ENCODE peak calls at places on chromosomes 7 and 10, in six cellular contexts. One of them, this sample, is unnamed.

GRCh38 chr7:34655384-34655783 is 2.6 kb upstream of the NPSR1 start:
- DNase-seq in CD8-positive, alpha-beta memory T cell: no peak
- DNase-seq in cardiac muscle cell: no peak
- DNase-seq in heart right ventricle: no peak
- DNase-seq in tibial artery: no peak
- DNase-seq in upper lobe of right lung: no peak
- DNase-seq in this sample: no peak

GRCh38 chr7:41567350-41568114 is 135.4 kb downstream of the INHBA start:
- DNase-seq in CD8-positive, alpha-beta memory T cell: no peak
- DNase-seq in cardiac muscle cell: peak; percentile 50
- DNase-seq in heart right ventricle: no peak
- DNase-seq in tibial artery: no peak
- DNase-seq in upper lobe of right lung: no peak
- DNase-seq in this sample: no peak

GRCh38 chr10:119025336-119025735 is 4.2 kb upstream of the NANOS1 start:
- DNase-seq in CD8-positive, alpha-beta memory T cell: no peak
- DNase-seq in cardiac muscle cell: peak; percentile 75
- DNase-seq in heart right ventricle: peak; percentile 87
- DNase-seq in tibial artery: peak; percentile 89
- DNase-seq in upper lobe of right lung: peak; percentile 94
- DNase-seq in this sample: no peak

GRCh38 chr10:18767981-18768380 is 108.8 kb downstream of the ARL5B start:
- DNase-seq in CD8-positive, alpha-beta memory T cell: no peak
- DNase-seq in cardiac muscle cell: no peak
- DNase-seq in heart right ventricle: no peak
- DNase-seq in tibial artery: no peak
- DNase-seq in upper lobe of right lung: no peak
- DNase-seq in this sample: no peak

GRCh38 chr10:97889461-97890265 is 40.0 kb downstream of the GOLGA7B start:
- DNase-seq in CD8-positive, alpha-beta memory T cell: no peak
- DNase-seq in cardiac muscle cell: peak; percentile 59
- DNase-seq in heart right ventricle: no peak
- DNase-seq in tibial artery: no peak
- DNase-seq in upper lobe of right lung: peak; percentile 89
- DNase-seq in this sample: no peak

GRCh38 chr7:76108540-76109233 is 60.8 kb downstream of the MDH2 start:
- DNase-seq in CD8-positive, alpha-beta memory T cell: no peak
- DNase-seq in cardiac muscle cell: peak; percentile 40
- DNase-seq in heart right ventricle: peak; percentile 13
- DNase-seq in tibial artery: no peak
- DNase-seq in upper lobe of right lung: peak; percentile 69
- DNase-seq in this sample: no peak

GRCh38 chr7:157116762-157117161 is 22.0 kb upstream of the UBE3C start:
- DNase-seq in CD8-positive, alpha-beta memory T cell: no peak
- DNase-seq in cardiac muscle cell: no peak
- DNase-seq in heart right ventricle: no peak
- DNase-seq in tibial artery: peak; percentile 6
- DNase-seq in upper lobe of right lung: no peak
- DNase-seq in this sample: no peak

GRCh38 chr7:32941996-32942782 is 15.1 kb upstream of the FKBP9 start:
- DNase-seq in CD8-positive, alpha-beta memory T cell: peak; percentile 30
- DNase-seq in cardiac muscle cell: peak; percentile 61
- DNase-seq in heart right ventricle: peak; percentile 70
- DNase-seq in tibial artery: peak; percentile 87
- DNase-seq in upper lobe of right lung: peak; percentile 92
- DNase-seq in this sample: no peak

GRCh38 chr7:70719120-70719519 is 412.8 kb upstream of the GALNT17 start:
- DNase-seq in CD8-positive, alpha-beta memory T cell: no peak
- DNase-seq in cardiac muscle cell: no peak
- DNase-seq in heart right ventricle: no peak
- DNase-seq in tibial artery: no peak
- DNase-seq in upper lobe of right lung: no peak
- DNase-seq in this sample: no peak

GRCh38 chr10:91564026-91564425 is 68.8 kb downstream of the PPP1R3C start:
- DNase-seq in CD8-positive, alpha-beta memory T cell: no peak
- DNase-seq in cardiac muscle cell: no peak
- DNase-seq in heart right ventricle: peak; percentile 39
- DNase-seq in tibial artery: no peak
- DNase-seq in upper lobe of right lung: no peak
- DNase-seq in this sample: no peak
- H3K27ac ChIP-seq in CD8-positive, alpha-beta memory T cell: no peak overlapping the region
- H3K27ac ChIP-seq in cardiac muscle cell: peak overlapping the region; percentile 79
- H3K27ac ChIP-seq in heart right ventricle: no peak overlapping the region
- H3K27ac ChIP-seq in tibial artery: peak overlapping the region; percentile 40
- H3K27ac ChIP-seq in upper lobe of right lung: no peak overlapping the region
- H3K27ac ChIP-seq in this sample: no peak overlapping the region

GRCh38 chr10:32326680-32327363 is 20.1 kb downstream of the EPC1 start:
- DNase-seq in CD8-positive, alpha-beta memory T cell: no peak
- DNase-seq in cardiac muscle cell: no peak
- DNase-seq in heart right ventricle: no peak
- DNase-seq in tibial artery: no peak
- DNase-seq in upper lobe of right lung: no peak
- DNase-seq in this sample: no peak

GRCh38 chr10:32327364-32327691 is 19.6 kb downstream of the EPC1 start:
- DNase-seq in CD8-positive, alpha-beta memory T cell: no peak
- DNase-seq in cardiac muscle cell: no peak
- DNase-seq in heart right ventricle: no peak
- DNase-seq in tibial artery: no peak
- DNase-seq in upper lobe of right lung: no peak
- DNase-seq in this sample: no peak

GRCh38 chr10:32329061-32329460 is 17.9 kb downstream of the EPC1 start:
- DNase-seq in CD8-positive, alpha-beta memory T cell: no peak
- DNase-seq in cardiac muscle cell: no peak
- DNase-seq in heart right ventricle: no peak
- DNase-seq in tibial artery: no peak
- DNase-seq in upper lobe of right lung: no peak
- DNase-seq in this sample: no peak

GRCh38 chr10:32328499-32328898 is 18.5 kb downstream of the EPC1 start:
- DNase-seq in CD8-positive, alpha-beta memory T cell: no peak
- DNase-seq in cardiac muscle cell: no peak
- DNase-seq in heart right ventricle: no peak
- DNase-seq in tibial artery: no peak
- DNase-seq in upper lobe of right lung: no peak
- DNase-seq in this sample: no peak

DNA sequence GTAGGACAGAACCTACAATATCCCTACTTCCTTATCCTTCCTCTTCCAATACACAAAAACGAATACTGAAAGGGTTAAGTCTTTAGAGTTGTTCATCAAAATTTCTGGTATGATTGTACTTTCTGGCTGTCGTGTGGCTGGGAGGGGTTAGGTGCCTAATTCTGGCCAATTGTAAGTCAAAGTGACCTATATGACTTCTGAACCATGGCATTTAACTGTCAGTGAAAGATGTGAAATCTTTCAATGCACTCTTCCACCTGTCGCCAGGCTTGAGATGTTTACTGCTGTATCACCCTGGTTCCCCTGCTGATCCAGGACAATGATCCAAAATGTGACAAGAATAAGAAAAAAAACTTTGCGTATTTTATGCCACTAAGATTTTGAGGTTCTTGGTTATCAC is 20.8 kb downstream of the EPC1 start:
- DNase-seq in CD8-positive, alpha-beta memory T cell: no peak
- DNase-seq in cardiac muscle cell: no peak
- DNase-seq in heart right ventricle: no peak
- DNase-seq in tibial artery: no peak
- DNase-seq in upper lobe of right lung: no peak
- DNase-seq in this sample: no peak
- H3K27ac ChIP-seq in CD8-positive, alpha-beta memory T cell: no peak overlapping the region
- H3K27ac ChIP-seq in cardiac muscle cell: peak overlapping the region; percentile 53
- H3K27ac ChIP-seq in heart right ventricle: no peak overlapping the region
- H3K27ac ChIP-seq in tibial artery: no peak overlapping the region
- H3K27ac ChIP-seq in upper lobe of right lung: no peak overlapping the region
- H3K27ac ChIP-seq in this sample: no peak overlapping the region

GRCh38 chr7:152411389-152411788 is 24.4 kb downstream of the KMT2C start:
- DNase-seq in CD8-positive, alpha-beta memory T cell: no peak
- DNase-seq in cardiac muscle cell: no peak
- DNase-seq in heart right ventricle: no peak
- DNase-seq in tibial artery: no peak
- DNase-seq in upper lobe of right lung: no peak
- DNase-seq in this sample: no peak
- H3K27ac ChIP-seq in CD8-positive, alpha-beta memory T cell: no peak overlapping the region
- H3K27ac ChIP-seq in cardiac muscle cell: peak overlapping the region; percentile 53
- H3K27ac ChIP-seq in heart right ventricle: no peak overlapping the region
- H3K27ac ChIP-seq in tibial artery: no peak overlapping the region
- H3K27ac ChIP-seq in upper lobe of right lung: no peak overlapping the region
- H3K27ac ChIP-seq in this sample: no peak overlapping the region

DNA sequence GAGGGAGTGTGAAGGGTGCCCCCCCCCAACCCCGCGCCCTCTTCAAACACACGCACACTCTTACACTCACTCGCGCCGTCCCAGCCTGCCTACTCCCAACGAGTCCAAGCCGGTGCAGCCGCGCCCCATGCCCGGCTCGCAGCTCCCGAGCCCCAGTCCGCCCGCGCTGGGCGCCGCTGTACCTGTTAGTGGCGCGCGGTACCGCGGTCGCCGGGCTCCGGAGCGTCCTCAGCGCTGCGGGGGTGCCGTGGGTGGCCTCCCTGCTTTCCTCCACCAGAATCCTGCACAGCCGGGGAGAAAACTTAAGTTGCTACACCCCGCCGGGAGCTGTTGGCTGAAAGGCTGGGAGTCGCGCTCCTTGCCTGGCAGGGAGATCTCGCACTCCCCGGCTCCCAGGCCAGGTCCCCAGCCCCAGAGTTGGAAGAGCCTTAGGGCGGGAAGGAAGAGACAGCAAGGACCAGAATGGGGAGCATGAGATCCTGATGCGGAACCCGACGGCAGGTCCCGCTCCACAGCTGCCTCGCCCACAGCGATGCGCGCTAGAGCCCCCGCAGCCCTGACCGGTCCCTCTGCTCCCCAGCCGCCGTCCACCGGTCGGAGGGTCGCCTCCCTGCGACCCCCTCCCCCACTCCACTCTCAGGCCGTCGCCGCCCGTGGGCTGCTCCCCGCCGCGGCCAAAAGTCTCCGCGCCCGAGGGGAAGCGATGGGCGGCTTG is 861 bp downstream of the ST8SIA6 start:
- DNase-seq in CD8-positive, alpha-beta memory T cell: peak; percentile 30
- DNase-seq in cardiac muscle cell: peak; percentile 38
- DNase-seq in heart right ventricle: peak; percentile 26
- DNase-seq in tibial artery: no peak
- DNase-seq in upper lobe of right lung: peak; percentile 76
- DNase-seq in this sample: no peak
- H3K27ac ChIP-seq in CD8-positive, alpha-beta memory T cell: peak overlapping the region; percentile 78
- H3K27ac ChIP-seq in cardiac muscle cell: no peak overlapping the region
- H3K27ac ChIP-seq in heart right ventricle: peak overlapping the region; percentile 68
- H3K27ac ChIP-seq in tibial artery: no peak overlapping the region
- H3K27ac ChIP-seq in upper lobe of right lung: peak overlapping the region; percentile 67
- H3K27ac ChIP-seq in this sample: no peak overlapping the region